ENCODE peak calls at places on chromosomes 12 and 14, in five cellular contexts. J is K562; F is natural killer cell; B is left lung; P is stimulated activated naive CD8-positive, alpha-beta T cell treated with anti-CD3 and anti-CD28 coated beads, Interleukin-15, amount 100 ng/mL, for 72 hours. Y is an unnamed sample.

GRCh38 chr12:72295101-72295500 is 22.9 kb downstream of the TRHDE start:
- ATAC-seq in J (no peak), F (no peak), B (no peak), P (no peak), Y (no peak)

GRCh38 chr14:62185078-62185477 is 422.9 kb downstream of the SNAPC1 start:
- ATAC-seq in J (no peak), F (no peak), B (no peak), P (no peak), Y (no peak)

GRCh38 chr12:104499207-104499606 is 42.5 kb downstream of the CHST11 start:
- ATAC-seq in J (no peak), F (no peak), B (no peak), P (no peak), Y (no peak)

GRCh38 chr12:64293654-64294364 is 71.7 kb upstream of the KICS2 start:
- ATAC-seq in J (no peak), F (no peak), B (no peak), P (no peak), Y (no peak)

GRCh38 chr12:128138125-128138524 is 128.8 kb upstream of the TMEM132C start:
- ATAC-seq in J (no peak), F (no peak), B (no peak), P (no peak), Y (no peak)

GRCh38 chr12:106108187-106108816 is 30.5 kb downstream of the NUAK1 start:
- ATAC-seq in J (no peak), F (no peak), B (peak), P (no peak), Y (no peak)

GRCh38 chr14:85576848-85577541 is 47.1 kb downstream of the FLRT2 start:
- ATAC-seq in J (no peak), F (no peak), B (no peak), P (no peak), Y (no peak)

GRCh38 chr12:16939871-16940306 is 333.9 kb upstream of the LMO3 start:
- ATAC-seq in J (peak), F (no peak), B (peak), P (peak), Y (no peak)

GRCh38 chr12:72366255-72366654 is 94.1 kb downstream of the TRHDE start:
- ATAC-seq in J (no peak), F (no peak), B (no peak), P (no peak), Y (no peak)

GRCh38 chr14:105602799-105603763 is 76.7 kb downstream of the TMEM121 start:
- ATAC-seq in J (peak), F (no peak), B (peak), P (no peak), Y (no peak)

GRCh38 chr12:131034631-131035267 is 81.0 kb downstream of the ADGRD1 start:
- ATAC-seq in J (no peak), F (no peak), B (no peak), P (no peak), Y (no peak)

GRCh38 chr12:87953257-87953860 is 75.8 kb downstream of the C12orf50 start:
- ATAC-seq in J (no peak), F (no peak), B (no peak), P (no peak), Y (no peak)

GRCh38 chr12:3077572-3078081 is 448 bp downstream of the TSPAN9 start:
- ATAC-seq in J (peak), F (no peak), B (peak), P (peak), Y (peak)

GRCh38 chr14:31429791-31430190 is 9.4 kb upstream of the HEATR5A start:
- ATAC-seq in J (no peak), F (no peak), B (no peak), P (peak), Y (no peak)

GRCh38 chr14:105617201-105617777 is 90.9 kb downstream of the TMEM121 start:
- ATAC-seq in J (no peak), F (peak), B (no peak), P (peak), Y (no peak)

GRCh38 chr14:67170706-67171105 is 18.5 kb upstream of the GARIN2 start:
- ATAC-seq in J (no peak), F (peak), B (no peak), P (no peak), Y (no peak)

GRCh38 chr12:89864419-89864818 is 155.8 kb upstream of the ATP2B1 start:
- ATAC-seq in J (no peak), F (no peak), B (peak), P (no peak), Y (no peak)

GRCh38 chr12:101855364-101855884 is 22.0 kb upstream of the DRAM1 start:
- ATAC-seq in J (peak), F (no peak), B (peak), P (no peak), Y (no peak)

GRCh38 chr12:107309020-107309419 is 215.7 kb upstream of the CRY1 start:
- ATAC-seq in J (no peak), F (peak), B (no peak), P (peak), Y (no peak)

GRCh38 chr14:90109858-90110257 is 48.1 kb downstream of the KCNK13 start:
- ATAC-seq in J (peak), F (no peak), B (no peak), P (no peak), Y (no peak)

GRCh38 chr14:54845616-54846015 is 57.0 kb downstream of the GCH1 start:
- ATAC-seq in J (no peak), F (no peak), B (no peak), P (no peak), Y (no peak)

GRCh38 chr14:94343238-94343637 is 20.1 kb upstream of the SERPINA6 start:
- ATAC-seq in J (no peak), F (no peak), B (no peak), P (no peak), Y (no peak)

GRCh38 chr14:19906665-19907064 is 13.7 kb upstream of the OR4K5 start:
- ATAC-seq in J (no peak), F (no peak), B (no peak), P (no peak), Y (no peak)

GRCh38 chr14:77158175-77158908 is 16.8 kb upstream of the ZDHHC22 start:
- ATAC-seq in J (peak), F (no peak), B (peak), P (no peak), Y (peak)

GRCh38 chr12:34404377-34405285 is 382.3 kb downstream of the ALG10 start:
- ATAC-seq in J (no peak), F (no peak), B (no peak), P (no peak), Y (no peak)

GRCh38 chr12:10235761-10236631 is 23.3 kb downstream of the GABARAPL1 start:
- ATAC-seq in J (peak), F (peak), B (peak), P (peak), Y (peak)